ENCODE peak calls at places on chromosomes 2 and 18, in six cellular contexts. C, H, N, B, O and V are unnamed samples.

GRCh38 chr2:122643725-122644329 is 888.4 kb downstream of the TSN start:
- DNase-seq in C (peak), H (no peak), N (peak), B (no peak), O (no peak), V (peak)

GRCh38 chr2:158979775-158980174 is 11.3 kb downstream of the TANC1 start:
- DNase-seq in C (no peak), H (no peak), N (no peak), B (no peak), O (no peak), V (no peak)

GRCh38 chr2:95272299-95272751 is 1.9 kb upstream of the PROM2 start:
- DNase-seq in C (no peak), H (no peak), N (no peak), B (no peak), O (no peak), V (no peak)

GRCh38 chr2:45849491-45850283 is 198.2 kb downstream of the PRKCE start:
- DNase-seq in C (no peak), H (no peak), N (peak), B (no peak), O (no peak), V (no peak)

GRCh38 chr2:239606955-239607794 is 206.4 kb upstream of the HDAC4 start:
- DNase-seq in C (peak), H (no peak), N (no peak), B (no peak), O (no peak), V (no peak)

GRCh38 chr18:74790451-74790850 is 192.8 kb downstream of the ZNF407 start:
- DNase-seq in C (no peak), H (no peak), N (no peak), B (no peak), O (no peak), V (no peak)

GRCh38 chr2:71743995-71744675 is 290.8 kb downstream of the DYSF start:
- DNase-seq in C (no peak), H (no peak), N (no peak), B (no peak), O (no peak), V (no peak)

GRCh38 chr2:217943379-217944321 is 59.1 kb downstream of the TNS1 start:
- DNase-seq in C (no peak), H (peak), N (peak), B (no peak), O (no peak), V (peak)

GRCh38 chr2:58569460-58570185 is 328.5 kb upstream of the FANCL start:
- DNase-seq in C (no peak), H (no peak), N (no peak), B (no peak), O (no peak), V (no peak)